ENCODE peak calls at places on chromosomes 3 and 15, in ten cellular contexts. U is AG10803, Z is dorsolateral prefrontal cortex, V is Panc1, H is brain microvascular endothelial cell, C is NB4, Q is lower lobe of right lung, X is astrocyte of the cerebellum, W is stomach, B is cardiac fibroblast. M is an unnamed sample.

GRCh38 chr3:150277444-150277843 is 130.7 kb upstream of the TSC22D2 start:
- DNase-seq in H (no peak), X (no peak), V (no peak), B (no peak), W (no peak), Z (no peak), C (no peak), U (no peak), Q (no peak), M (no peak)

GRCh38 chr3:177597325-177598109 is 400.2 kb upstream of the TBL1XR1 start:
- DNase-seq in X (peak), Z (peak), B (peak), Q (no peak), W (no peak), U (peak), C (peak), V (no peak), H (peak), M (peak)

GRCh38 chr3:128348805-128349531 is 117.7 kb downstream of the DNAJB8 start:
- DNase-seq in U (peak), Q (peak), B (peak), W (no peak), H (no peak), C (peak), Z (no peak), X (no peak), V (no peak), M (no peak)

GRCh38 chr3:119034256-119035013 is at the start of gene IGSF11:
- DNase-seq in C (peak), Z (peak), X (no peak), U (peak), V (no peak), Q (peak), B (peak), W (peak), H (peak), M (peak)

GRCh38 chr3:29185706-29186105 is 95.2 kb upstream of the RBMS3 start:
- DNase-seq in X (no peak), Q (no peak), Z (no peak), C (no peak), H (peak), V (no peak), B (peak), U (no peak), W (no peak), M (no peak)

GRCh38 chr15:29731865-29732264 is 90.4 kb downstream of the TJP1 start:
- DNase-seq in X (no peak), U (no peak), W (no peak), H (no peak), V (no peak), B (peak), C (no peak), Q (no peak), Z (no peak), M (no peak)

GRCh38 chr3:122661633-122662032 is 19.0 kb upstream of the PARP14 start:
- DNase-seq in C (peak), B (no peak), W (no peak), Q (no peak), Z (no peak), U (no peak), X (no peak), V (no peak), H (no peak), M (peak)

GRCh38 chr15:97904196-97904572 is 56.3 kb upstream of the ARRDC4 start:
- DNase-seq in H (peak), Z (peak), X (peak), Q (peak), B (peak), U (peak), C (peak), V (no peak), W (peak), M (peak)

GRCh38 chr3:13879946-13880810 is at the start of gene WNT7A:
- DNase-seq in H (no peak), Q (no peak), Z (no peak), C (no peak), X (no peak), B (no peak), W (no peak), U (no peak), V (no peak), M (peak)

GRCh38 chr15:47196057-47196456 is 521.2 kb upstream of the SEMA6D start:
- DNase-seq in V (peak), B (peak), Z (peak), H (peak), W (peak), Q (peak), X (peak), U (peak), C (peak), M (peak)

GRCh38 chr15:40054746-40055575 is 16.0 kb upstream of the SRP14 start:
- DNase-seq in V (no peak), H (no peak), U (peak), Z (peak), W (peak), C (peak), B (peak), X (no peak), Q (no peak), M (peak)

GRCh38 chr3:157172746-157173145 is 12.8 kb upstream of the CCNL1 start:
- DNase-seq in B (no peak), W (no peak), V (no peak), Q (no peak), Z (no peak), U (no peak), C (no peak), H (no peak), X (no peak), M (no peak)

GRCh38 chr15:63200464-63201242 is 11.2 kb downstream of the RAB8B start:
- DNase-seq in V (no peak), C (no peak), X (no peak), U (no peak), W (no peak), B (no peak), H (no peak), Q (no peak), Z (no peak), M (no peak)

GRCh38 chr3:8318002-8318649 is 183.5 kb upstream of the LMCD1 start:
- DNase-seq in H (peak), W (no peak), U (peak), B (peak), X (peak), V (no peak), Z (no peak), Q (no peak), C (no peak), M (no peak)

GRCh38 chr15:45167631-45168205 is 20.0 kb downstream of the SHF start:
- DNase-seq in W (no peak), Q (no peak), U (no peak), B (no peak), H (no peak), X (no peak), C (no peak), Z (no peak), V (no peak), M (no peak)

GRCh38 chr3:15512173-15512572 is 9.3 kb downstream of the COLQ start:
- DNase-seq in Z (peak), C (no peak), V (no peak), B (peak), U (peak), H (no peak), W (peak), Q (peak), X (peak), M (peak)

GRCh38 chr3:188157971-188158370 is 4.0 kb downstream of the LPP start:
- DNase-seq in U (no peak), B (no peak), Q (no peak), Z (no peak), V (no peak), X (no peak), C (no peak), W (no peak), H (no peak), M (no peak)

GRCh38 chr3:47337656-47338055 is 43.2 kb upstream of the PTPN23 start:
- DNase-seq in H (no peak), V (no peak), Z (no peak), U (no peak), Q (no peak), X (no peak), B (peak), W (no peak), C (no peak), M (no peak)

GRCh38 chr15:72481015-72481659 is 7.0 kb downstream of the ARIH1 start:
- DNase-seq in U (no peak), V (no peak), H (no peak), C (no peak), Q (no peak), X (no peak), B (no peak), W (no peak), Z (no peak), M (no peak)

GRCh38 chr3:14455571-14456317 is 53.3 kb downstream of the SLC6A6 start:
- DNase-seq in Z (no peak), Q (peak), X (peak), U (no peak), V (no peak), C (no peak), H (no peak), W (peak), B (no peak), M (no peak)

GRCh38 chr3:33663042-33663441 is 55.0 kb downstream of the CLASP2 start:
- DNase-seq in H (no peak), W (no peak), X (no peak), C (no peak), V (no peak), B (no peak), U (no peak), Z (no peak), Q (no peak), M (no peak)

GRCh38 chr3:106086636-106087035 is 217.8 kb upstream of the CBLB start:
- DNase-seq in V (no peak), H (no peak), U (no peak), X (no peak), Q (no peak), W (no peak), Z (no peak), B (peak), C (no peak), M (no peak)

DNA sequence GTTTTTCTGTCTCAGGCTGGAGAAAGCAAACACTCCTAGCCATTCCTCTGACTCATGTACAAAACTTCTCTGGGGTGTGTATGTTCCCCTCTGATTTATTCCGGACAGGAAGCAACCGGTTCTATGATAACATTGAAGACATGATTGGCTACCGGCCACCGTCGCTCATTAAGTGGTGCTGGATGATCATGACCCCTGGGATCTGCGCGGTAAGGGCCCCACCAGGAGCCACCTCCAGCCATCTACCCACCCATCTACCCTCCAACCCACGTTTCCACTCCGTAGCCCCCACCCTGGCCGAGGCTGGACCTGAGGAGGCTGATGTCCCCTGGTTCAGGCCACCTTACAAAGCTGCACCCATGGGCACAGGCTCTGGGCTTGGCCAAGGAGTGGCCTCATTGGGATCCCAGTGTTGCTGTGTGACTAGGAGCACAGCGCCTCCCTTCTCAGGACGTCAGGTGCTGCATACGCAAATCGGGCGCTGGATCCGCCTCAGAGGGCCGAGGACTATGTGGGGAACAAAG is 58.5 kb upstream of the SLC6A1 start:
- DNase-seq in Z (no peak), W (no peak), X (no peak), U (peak), Q (peak), H (peak), B (peak), C (no peak), V (no peak), M (no peak)
- H3K4me3 ChIP-seq in Z (no peak), W (no peak), X (no peak), U (no peak), Q (no peak), H (no peak), B (no peak), C (no peak), V (no peak), M (no peak)

GRCh38 chr3:27792869-27793268 is 70.7 kb upstream of the EOMES start:
- DNase-seq in H (no peak), Z (no peak), Q (no peak), W (no peak), C (no peak), B (no peak), X (no peak), V (no peak), U (no peak), M (no peak)
- TF ChIP-seq CTCF in H (no peak), Z (no peak), Q (no peak), W (no peak), C (no peak), B (no peak), X (no peak), V (no peak), U (no peak), M (no peak)

GRCh38 chr15:34663101-34663500 is 79.7 kb upstream of the GOLGA8B start:
- DNase-seq in V (no peak), Z (no peak), X (no peak), C (no peak), W (no peak), B (no peak), Q (no peak), H (no peak), U (no peak), M (no peak)

GRCh38 chr15:34664418-34664817 is 81.0 kb upstream of the GOLGA8B start:
- DNase-seq in Q (no peak), C (no peak), W (no peak), Z (no peak), X (no peak), H (no peak), V (no peak), B (no peak), U (no peak), M (no peak)

DNA sequence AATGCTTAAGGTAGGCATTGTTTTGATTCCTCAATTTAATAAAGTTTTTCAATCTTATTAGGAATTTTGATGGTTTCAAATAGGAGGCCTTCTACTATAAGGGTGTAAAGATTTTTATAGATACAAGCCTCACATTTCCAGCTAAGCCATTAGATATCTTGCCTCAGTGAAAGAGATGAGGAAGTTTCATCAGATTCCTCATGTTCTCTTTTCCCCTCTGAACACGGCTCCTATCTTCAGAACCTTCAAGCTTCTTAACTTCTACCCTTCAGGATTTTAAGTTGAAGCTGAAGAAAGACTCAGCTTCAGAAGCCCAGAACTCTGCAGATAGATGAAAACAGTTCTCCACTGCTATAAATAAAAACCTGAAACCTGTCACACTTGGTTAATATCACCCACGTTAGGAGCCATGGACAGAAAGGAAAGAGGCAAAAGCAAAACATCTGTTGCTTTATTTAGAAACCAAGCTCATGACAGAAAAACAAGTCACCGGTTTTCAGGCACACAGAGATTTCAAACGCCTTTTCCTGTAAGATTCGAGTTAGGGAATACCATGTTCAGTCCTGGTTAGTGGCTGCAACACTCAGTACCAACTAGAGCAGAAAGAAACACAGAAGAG is 82.2 kb upstream of the GOLGA8B start:
- DNase-seq in V (no peak), U (no peak), C (no peak), W (no peak), Z (no peak), X (no peak), H (no peak), Q (no peak), B (no peak), M (no peak)
- H3K4me3 ChIP-seq in V (no peak), U (no peak), C (no peak), W (no peak), Z (no peak), X (no peak), H (no peak), Q (no peak), B (no peak), M (no peak)

GRCh38 chr3:58333206-58334012 is 717 bp downstream of the PXK start:
- DNase-seq in X (no peak), B (peak), W (peak), U (peak), C (peak), H (no peak), Z (peak), Q (peak), V (no peak), M (peak)

GRCh38 chr3:58331593-58332152 is 1.0 kb upstream of the PXK start:
- DNase-seq in H (no peak), V (no peak), B (no peak), X (no peak), C (no peak), U (no peak), Q (no peak), Z (no peak), W (no peak), M (no peak)

GRCh38 chr3:58332575-58333179 is at the start of gene PXK:
- DNase-seq in V (no peak), U (peak), Q (peak), X (no peak), C (peak), H (peak), Z (peak), B (peak), W (peak), M (peak)

GRCh38 chr3:58329150-58329921 is 3.4 kb upstream of the PXK start:
- DNase-seq in V (no peak), Z (no peak), Q (no peak), U (no peak), X (no peak), H (no peak), W (no peak), B (no peak), C (no peak), M (no peak)

GRCh38 chr3:58329922-58330413 is 2.7 kb upstream of the PXK start:
- DNase-seq in Z (no peak), C (no peak), U (no peak), X (no peak), B (no peak), H (no peak), V (no peak), Q (no peak), W (no peak), M (no peak)
- TF ChIP-seq CTCF in Z (no peak), C (no peak), U (no peak), X (no peak), B (no peak), H (no peak), V (no peak), Q (no peak), W (no peak), M (no peak)

GRCh38 chr15:48832648-48833047 is 21.8 kb upstream of the CEP152 start:
- DNase-seq in V (no peak), U (no peak), Q (no peak), H (no peak), X (no peak), Z (no peak), B (no peak), C (no peak), W (no peak), M (no peak)

GRCh38 chr15:48828906-48829305 is 18.0 kb upstream of the CEP152 start:
- DNase-seq in W (no peak), B (no peak), H (no peak), V (no peak), U (no peak), Q (no peak), X (no peak), C (no peak), Z (no peak), M (no peak)

GRCh38 chr15:48834756-48835155 is 23.9 kb upstream of the CEP152 start:
- DNase-seq in Z (no peak), C (no peak), B (no peak), V (no peak), Q (no peak), H (no peak), U (no peak), X (no peak), W (no peak), M (no peak)

DNA sequence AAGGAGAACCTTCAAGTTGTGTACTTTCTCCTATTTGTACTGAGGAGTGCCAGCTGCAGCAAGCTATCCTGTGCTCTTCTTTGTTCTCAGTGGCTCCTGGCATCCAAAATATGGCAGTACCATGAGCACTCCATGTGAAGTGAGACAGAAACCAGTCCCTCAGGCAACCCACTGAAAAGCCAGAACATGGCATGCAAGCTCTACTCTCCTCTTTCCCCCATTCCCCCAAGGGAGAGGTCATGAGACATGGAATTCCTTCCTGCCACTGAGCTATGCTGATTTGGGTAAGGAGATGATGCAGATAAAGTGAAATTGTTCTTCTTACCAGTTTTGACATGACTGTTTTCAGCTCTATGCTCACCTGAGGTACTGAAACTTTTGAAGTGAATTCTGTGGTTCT is 22.7 kb upstream of the CEP152 start:
- DNase-seq in H (no peak), W (no peak), V (no peak), Q (no peak), B (no peak), Z (no peak), U (no peak), C (no peak), X (no peak), M (no peak)
- H3K4me3 ChIP-seq in H (no peak), W (no peak), V (no peak), Q (no peak), B (no peak), Z (no peak), U (no peak), C (no peak), X (no peak), M (no peak)

GRCh38 chr3:75001330-75001729 is 386.9 kb upstream of the CNTN3 start:
- DNase-seq in V (no peak), Q (no peak), X (no peak), B (peak), H (no peak), W (no peak), Z (no peak), C (peak), U (peak), M (no peak)
- TF ChIP-seq CTCF in V (no peak), Q (peak), X (peak), B (no peak), H (no peak), W (no peak), Z (peak), C (no peak), U (peak), M (no peak)

DNA sequence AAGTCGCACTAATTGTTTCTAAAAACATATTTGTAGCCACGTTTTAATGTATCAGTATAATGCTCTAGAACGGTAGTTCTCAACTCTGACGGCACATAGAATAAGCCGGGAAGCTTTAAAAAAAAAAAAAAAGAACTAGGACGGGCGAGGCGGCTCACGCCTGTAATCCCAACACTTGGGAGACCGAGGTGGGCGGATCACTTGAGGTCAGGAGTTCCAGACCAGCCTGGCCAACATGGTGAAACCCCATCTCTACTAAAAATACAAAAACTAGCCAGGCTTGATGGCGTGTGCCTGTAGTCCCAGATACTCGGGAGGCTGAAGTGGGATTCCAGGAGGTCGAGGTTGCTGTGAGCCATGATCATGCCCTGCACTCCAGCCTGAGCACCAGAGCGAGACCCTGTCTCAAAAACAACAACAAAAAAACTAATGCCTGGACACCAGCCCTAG is 655 bp upstream of the MON1A start:
- DNase-seq in U (no peak), W (no peak), X (no peak), Q (no peak), H (no peak), Z (no peak), C (no peak), B (no peak), V (no peak), M (no peak)
- H3K4me3 ChIP-seq in U (peak), W (peak), X (peak), Q (peak), H (peak), Z (peak), C (peak), B (peak), V (peak), M (peak)